ENCODE peak calls at places on chromosome 22, in six cellular contexts. F is BE2C, G is fibroblast of pulmonary artery, Z is psoas muscle, O is tibial nerve, Q is heart left ventricle. I is an unnamed sample.

GRCh38 chr22:46239261-46240048 is 10.6 kb downstream of the CDPF1 start:
- DNase-seq in F (no peak), G (no peak), Z (no peak), O (no peak), Q (no peak), I (no peak)

GRCh38 chr22:36797988-36798670 is 18.7 kb downstream of the PVALB start:
- DNase-seq in F (no peak), G (no peak), Z (no peak), O (no peak), Q (no peak), I (peak; percentile 63)

GRCh38 chr22:27381552-27381951 is 420.0 kb downstream of the MN1 start:
- DNase-seq in F (peak; percentile 56), G (no peak), Z (no peak), O (no peak), Q (no peak), I (peak; percentile 33)

GRCh38 chr22:45568213-45568612 is 65.5 kb downstream of the FBLN1 start:
- DNase-seq in F (no peak), G (no peak), Z (no peak), O (no peak), Q (no peak), I (no peak)

GRCh38 chr22:49093192-49093880 is 734.3 kb downstream of the BRD1 start:
- DNase-seq in F (no peak), G (no peak), Z (no peak), O (no peak), Q (no peak), I (no peak)

GRCh38 chr22:29756341-29756740 is 10.5 kb downstream of the ZMAT5 start:
- DNase-seq in F (no peak), G (no peak), Z (no peak), O (no peak), Q (no peak), I (no peak)

GRCh38 chr22:25878933-25879332 is 136.9 kb downstream of the MYO18B start:
- DNase-seq in F (no peak), G (no peak), Z (no peak), O (no peak), Q (no peak), I (no peak)

GRCh38 chr22:35008213-35008612 is 57.7 kb upstream of the ISX start:
- DNase-seq in F (no peak), G (no peak), Z (no peak), O (no peak), Q (no peak), I (no peak)

GRCh38 chr22:36385491-36386350 is 2.0 kb downstream of the MYH9 start:
- DNase-seq in F (peak; percentile 38), G (no peak), Z (peak; percentile 70), O (no peak), Q (no peak), I (no peak)

GRCh38 chr22:25666308-25666707 is 75.7 kb upstream of the MYO18B start:
- DNase-seq in F (peak; percentile 37), G (peak; percentile 63), Z (peak; percentile 75), O (no peak), Q (peak; percentile 66), I (peak; percentile 3)

GRCh38 chr22:25357606-25358420 is 138.4 kb downstream of the CRYBB2 start:
- DNase-seq in F (no peak), G (no peak), Z (no peak), O (no peak), Q (no peak), I (no peak)

GRCh38 chr22:25564320-25564978 is at the start of gene GRK3:
- DNase-seq in F (peak; percentile 89), G (peak; percentile 40), Z (peak; percentile 74), O (peak; percentile 31), Q (peak; percentile 75), I (peak; percentile 86)

GRCh38 chr22:25403752-25404471 is 160.6 kb upstream of the GRK3 start:
- DNase-seq in F (peak; percentile 39), G (peak; percentile 32), Z (no peak), O (no peak), Q (no peak), I (peak; percentile 28)

GRCh38 chr22:47713880-47714452 is 951.5 kb downstream of the TBC1D22A start:
- DNase-seq in F (no peak), G (no peak), Z (no peak), O (no peak), Q (no peak), I (no peak)

GRCh38 chr22:29225422-29226090 is 19.9 kb downstream of the EMID1 start:
- DNase-seq in F (no peak), G (peak; percentile 22), Z (peak; percentile 72), O (peak; percentile 60), Q (peak; percentile 73), I (no peak)

GRCh38 chr22:19766506-19767426 is 6.2 kb downstream of the TBX1 start:
- DNase-seq in F (no peak), G (no peak), Z (peak; percentile 50), O (no peak), Q (peak; percentile 70), I (peak; percentile 44)

GRCh38 chr22:40635008-40635939 is 1.2 kb downstream of the MRTFA start:
- DNase-seq in F (no peak), G (peak; percentile 52), Z (peak; percentile 51), O (no peak), Q (peak; percentile 43), I (no peak)

GRCh38 chr22:35743466-35743865 is 25.8 kb downstream of the APOL5 start:
- DNase-seq in F (no peak), G (no peak), Z (no peak), O (no peak), Q (no peak), I (no peak)

GRCh38 chr22:42635531-42635930 is 4.9 kb downstream of the ATP5MGL start:
- DNase-seq in F (no peak), G (peak; percentile 77), Z (peak; percentile 89), O (peak; percentile 52), Q (peak; percentile 82), I (no peak)

GRCh38 chr22:17845340-17845739 is 71.1 kb upstream of the BID start:
- DNase-seq in F (no peak), G (no peak), Z (no peak), O (no peak), Q (no peak), I (no peak)

GRCh38 chr22:22933807-22934542 is 46.4 kb downstream of the IGLL5 start:
- DNase-seq in F (no peak), G (no peak), Z (peak; percentile 3), O (no peak), Q (no peak), I (no peak)

GRCh38 chr22:49023161-49023878 is 804.4 kb downstream of the BRD1 start:
- DNase-seq in F (no peak), G (no peak), Z (no peak), O (no peak), Q (peak; percentile 14), I (no peak)

GRCh38 chr22:32375678-32376450 is 18.2 kb downstream of the RFPL3 start:
- DNase-seq in F (no peak), G (no peak), Z (no peak), O (no peak), Q (no peak), I (no peak)

GRCh38 chr22:37905534-37906363 is at the start of gene MICALL1:
- DNase-seq in F (peak; percentile 84), G (peak; percentile 70), Z (peak; percentile 78), O (peak; percentile 50), Q (peak; percentile 79), I (peak; percentile 86)
- TF ChIP-seq CTCF in F (no peak), G (no peak), Z (peak; percentile 35), O (peak; percentile 56), Q (peak; percentile 37), I (no peak)

GRCh38 chr22:31334329-31334728 is 11.8 kb downstream of the PATZ1 start:
- DNase-seq in F (no peak), G (no peak), Z (no peak), O (no peak), Q (no peak), I (no peak)

GRCh38 chr22:31329453-31330215 is 16.5 kb downstream of the PATZ1 start:
- DNase-seq in F (no peak), G (no peak), Z (no peak), O (no peak), Q (no peak), I (no peak)

GRCh38 chr22:31333648-31334047 is 12.5 kb downstream of the PATZ1 start:
- DNase-seq in F (no peak), G (no peak), Z (no peak), O (no peak), Q (no peak), I (no peak)

GRCh38 chr22:31332010-31332409 is 14.1 kb downstream of the PATZ1 start:
- DNase-seq in F (no peak), G (no peak), Z (no peak), O (no peak), Q (no peak), I (no peak)

GRCh38 chr22:31332886-31333285 is 13.3 kb downstream of the PATZ1 start:
- DNase-seq in F (no peak), G (no peak), Z (no peak), O (no peak), Q (no peak), I (no peak)
- TF ChIP-seq CTCF in F (no peak), G (no peak), Z (no peak), O (no peak), Q (no peak), I (no peak)

GRCh38 chr22:50232481-50233151 is 12.2 kb downstream of the TUBGCP6 start:
- DNase-seq in F (no peak), G (no peak), Z (no peak), O (no peak), Q (no peak), I (no peak)

GRCh38 chr22:50242406-50242949 is 2.3 kb downstream of the TUBGCP6 start:
- DNase-seq in F (no peak), G (no peak), Z (no peak), O (no peak), Q (no peak), I (no peak)

GRCh38 chr22:50238755-50239154 is 6.1 kb downstream of the TUBGCP6 start:
- DNase-seq in F (no peak), G (no peak), Z (no peak), O (no peak), Q (no peak), I (no peak)

GRCh38 chr22:50233223-50233622 is 11.6 kb downstream of the TUBGCP6 start:
- DNase-seq in F (no peak), G (no peak), Z (no peak), O (no peak), Q (no peak), I (no peak)

GRCh38 chr22:50236731-50237409 is 8.0 kb downstream of the TUBGCP6 start:
- DNase-seq in F (peak; percentile 31), G (peak; percentile 44), Z (no peak), O (no peak), Q (no peak), I (peak; percentile 31)
- TF ChIP-seq CTCF in F (peak; percentile 64), G (peak; percentile 46), Z (peak; percentile 14), O (no peak), Q (no peak), I (peak; percentile 48)

DNA sequence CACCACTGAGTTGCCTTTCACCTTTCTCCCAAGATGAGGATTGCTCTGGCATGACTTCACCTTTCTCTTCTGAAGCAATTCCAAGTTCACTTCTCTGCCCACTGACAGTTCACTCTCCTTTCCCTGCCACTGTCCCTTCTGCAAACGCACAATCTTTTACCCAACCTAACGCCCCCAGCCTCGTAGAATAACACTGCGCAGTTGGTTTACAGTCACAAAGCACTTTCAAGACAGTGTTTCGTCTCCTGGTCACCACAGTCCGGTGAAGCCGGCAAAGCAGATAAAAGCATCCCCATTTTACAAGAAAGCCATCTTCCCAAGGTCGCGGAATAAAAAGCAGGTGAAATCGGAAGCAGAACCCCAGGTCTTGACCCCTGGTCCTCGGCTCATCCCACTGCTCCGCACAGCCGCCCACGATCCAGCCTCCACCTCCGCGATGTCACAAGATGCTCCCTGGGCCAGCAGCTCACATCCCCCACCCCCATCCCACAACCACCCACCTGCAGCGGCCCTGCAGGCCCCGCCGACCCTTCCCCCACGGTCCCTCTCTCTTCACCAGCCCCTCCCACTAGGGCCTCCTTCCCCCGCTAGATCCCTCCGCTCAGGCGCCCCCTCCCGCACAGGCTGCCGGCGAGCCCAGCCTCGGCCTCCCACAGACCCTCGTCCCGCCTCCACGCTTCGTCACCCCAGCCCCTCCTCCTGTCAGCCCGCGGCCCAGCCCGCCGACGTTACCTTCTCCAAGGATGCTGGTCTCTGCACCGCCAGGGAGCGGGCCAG is 585 bp downstream of the PI4KA start:
- DNase-seq in F (peak; percentile 95), G (peak; percentile 88), Z (peak; percentile 87), O (peak; percentile 51), Q (peak; percentile 89), I (peak; percentile 92)
- TF ChIP-seq CTCF in F (no peak), G (no peak), Z (no peak), O (no peak), Q (no peak), I (no peak)

I was measured in nephron progenitor cell.